ENCODE peak calls at places on chromosomes 3 and 15, in seven cellular contexts. C is OCI-LY7, L is A549, H is PC-3, T is heart left ventricle, P is right lobe of liver, D is pancreas. Y is an unnamed sample.

GRCh38 chr15:51856714-51857380 is 27.4 kb downstream of the TMOD3 start:
- DNase-seq in C (no peak), L (peak; percentile 78), H (no peak), T (no peak), P (no peak), D (no peak), Y (no peak)

GRCh38 chr15:58146734-58147133 is 8.6 kb downstream of the AQP9 start:
- DNase-seq in C (no peak), L (peak; percentile 7), H (peak; percentile 60), T (no peak), P (no peak), D (no peak), Y (no peak)

GRCh38 chr3:112302061-112302830 is 8.2 kb upstream of the SLC9C1 start:
- DNase-seq in C (no peak), L (no peak), H (no peak), T (no peak), P (no peak), D (no peak), Y (no peak)

GRCh38 chr3:38834110-38834509 is 18.1 kb upstream of the SCN10A start:
- DNase-seq in C (no peak), L (peak; percentile 30), H (peak; percentile 44), T (peak; percentile 73), P (peak; percentile 57), D (no peak), Y (no peak)

GRCh38 chr3:106635271-106635670 is 742.0 kb upstream of the CCDC54 start:
- DNase-seq in C (no peak), L (no peak), H (peak; percentile 37), T (no peak), P (no peak), D (no peak), Y (no peak)

GRCh38 chr3:11637901-11638668 is 5.6 kb downstream of the VGLL4 start:
- DNase-seq in C (no peak), L (no peak), H (no peak), T (no peak), P (no peak), D (no peak), Y (no peak)

GRCh38 chr3:126369490-126369889 is 12.3 kb upstream of the KLF15 start:
- DNase-seq in C (no peak), L (no peak), H (no peak), T (no peak), P (no peak), D (no peak), Y (no peak)

GRCh38 chr3:33202581-33203457 is 15.8 kb downstream of the SUSD5 start:
- DNase-seq in C (no peak), L (no peak), H (peak; percentile 12), T (no peak), P (no peak), D (no peak), Y (no peak)

GRCh38 chr3:71511037-71511436 is 72.5 kb downstream of the FOXP1 start:
- DNase-seq in C (peak; percentile 37), L (peak; percentile 65), H (no peak), T (no peak), P (no peak), D (no peak), Y (no peak)

GRCh38 chr3:155872904-155873646 is 2.6 kb downstream of the GMPS start:
- DNase-seq in C (no peak), L (no peak), H (no peak), T (no peak), P (no peak), D (no peak), Y (no peak)

GRCh38 chr15:64282701-64283100 is 73.3 kb downstream of the CSNK1G1 start:
- DNase-seq in C (no peak), L (no peak), H (no peak), T (no peak), P (no peak), D (no peak), Y (no peak)

GRCh38 chr3:8069981-8070380 is 431.6 kb upstream of the LMCD1 start:
- DNase-seq in C (no peak), L (no peak), H (no peak), T (no peak), P (no peak), D (no peak), Y (no peak)

GRCh38 chr15:43958894-43959330 is 132.1 kb downstream of the WDR76 start:
- DNase-seq in C (no peak), L (peak; percentile 7), H (peak; percentile 67), T (no peak), P (no peak), D (no peak), Y (no peak)

GRCh38 chr15:22838292-22839042 is at the start of gene NIPA2:
- DNase-seq in C (peak; percentile 98), L (peak; percentile 99), H (peak; percentile 99), T (peak; percentile 99), P (peak; percentile 99), D (peak; percentile 100), Y (peak; percentile 92)
- TF ChIP-seq CTCF in C (no peak), L (no peak), H (no peak), T (no peak), P (peak; percentile 8), D (no peak), Y (peak; percentile 60)

DNA sequence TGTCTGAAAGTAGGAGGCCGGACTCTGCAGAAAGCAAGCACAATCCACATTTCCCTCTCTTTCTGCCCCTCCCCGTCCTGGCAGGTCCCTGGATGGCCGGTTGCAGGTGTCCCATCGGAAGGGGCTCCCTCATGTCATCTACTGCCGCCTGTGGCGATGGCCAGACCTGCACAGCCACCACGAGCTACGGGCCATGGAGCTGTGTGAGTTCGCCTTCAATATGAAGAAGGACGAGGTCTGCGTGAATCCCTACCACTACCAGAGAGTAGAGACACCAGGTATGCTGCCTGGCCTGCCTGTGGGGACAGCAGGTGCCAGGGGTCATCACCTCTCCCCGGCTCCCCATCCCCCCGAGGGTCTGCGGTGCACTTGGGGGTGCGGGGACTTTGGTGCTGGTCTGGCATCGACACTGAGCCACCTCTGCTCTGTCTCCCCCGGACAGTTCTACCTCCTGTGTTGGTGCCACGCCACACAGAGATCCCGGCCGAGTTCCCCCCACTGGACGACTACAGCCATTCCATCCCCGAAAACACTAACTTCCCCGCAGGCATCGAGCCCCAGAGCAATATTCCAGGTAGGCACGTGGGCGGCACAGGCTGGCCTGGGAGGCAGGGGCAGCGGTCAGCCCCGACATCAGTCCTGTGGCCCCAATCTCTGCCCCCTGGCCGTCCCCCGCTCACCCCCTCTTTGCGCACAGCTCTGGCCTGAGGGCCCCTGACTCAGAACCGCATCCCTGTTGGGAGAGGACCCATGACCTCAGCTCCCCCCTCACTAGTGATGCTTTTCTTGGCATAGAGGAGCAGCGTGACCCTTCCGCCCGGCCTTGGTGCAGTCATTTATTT is 89.4 kb downstream of the AAGAB start:
- DNase-seq in C (no peak), L (no peak), H (no peak), T (peak; percentile 78), P (no peak), D (no peak), Y (no peak)
- H3K27ac ChIP-seq in C (no peak overlapping the region), L (peak overlapping the region; percentile 79), H (peak overlapping the region; percentile 20), T (peak overlapping the region; percentile 37), P (no peak overlapping the region), D (no peak overlapping the region), Y (no peak overlapping the region)

DNA sequence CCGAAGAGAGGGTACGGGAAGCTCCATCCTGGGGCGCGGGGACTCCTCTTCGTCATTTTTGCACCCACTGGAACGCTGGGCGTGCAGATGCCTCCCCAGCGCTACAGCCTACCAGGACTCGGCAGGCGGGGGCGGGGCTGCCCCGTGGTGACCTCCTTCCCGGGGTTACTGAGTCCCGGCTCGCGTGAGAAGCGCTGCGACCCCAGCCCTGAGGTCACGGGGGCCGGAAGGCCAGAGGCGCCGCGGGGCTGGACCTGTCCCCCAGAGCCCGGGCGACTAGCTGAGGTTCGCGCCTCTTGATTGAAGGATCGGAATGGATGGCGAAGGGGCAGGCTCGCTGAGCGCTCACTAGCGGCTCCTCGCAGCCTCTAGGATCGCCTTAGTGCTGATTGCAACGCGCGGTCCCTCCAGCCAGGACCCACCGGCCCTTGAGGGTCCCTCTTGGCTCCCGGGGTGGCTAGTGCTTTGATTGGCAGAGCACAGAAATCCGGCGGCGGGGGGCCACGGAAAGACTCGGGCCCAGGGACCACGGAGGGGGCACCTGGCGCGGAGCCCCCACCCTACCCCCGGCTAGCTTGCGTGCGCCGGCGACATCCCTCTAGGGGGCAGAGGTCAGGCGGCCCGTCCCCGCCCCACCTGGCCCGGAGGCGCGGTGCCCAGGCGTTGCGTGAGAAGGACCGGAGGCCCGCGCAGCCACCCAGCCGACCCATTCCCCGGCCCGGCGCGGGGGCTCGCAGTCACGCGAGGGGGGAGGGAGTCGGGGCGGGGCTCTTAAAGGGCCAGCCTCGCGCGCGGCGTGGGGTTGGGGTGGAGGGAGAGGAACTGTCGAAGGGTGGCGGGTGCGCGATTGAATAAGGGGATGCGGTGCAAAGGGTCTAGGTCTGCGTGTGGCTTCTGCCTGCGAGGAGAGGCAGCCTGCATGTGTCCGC is 781 bp upstream of the CYP1A1 start:
- DNase-seq in C (no peak), L (peak; percentile 13), H (peak; percentile 17), T (peak; percentile 64), P (peak; percentile 92), D (peak; percentile 80), Y (peak; percentile 20)
- TF ChIP-seq CTCF in C (no peak), L (no peak), H (no peak), T (no peak), P (no peak), D (no peak), Y (no peak)

GRCh38 chr3:193971268-193971751 is 164.6 kb upstream of the HES1 start:
- DNase-seq in C (no peak), L (peak; percentile 12), H (peak; percentile 81), T (peak; percentile 43), P (no peak), D (no peak), Y (no peak)
- H3K27ac ChIP-seq in C (no peak overlapping the region), L (no peak overlapping the region), H (peak overlapping the region; percentile 91), T (no peak overlapping the region), P (no peak overlapping the region), D (no peak overlapping the region), Y (no peak overlapping the region)

Y was measured in dorsolateral prefrontal cortex.